ENCODE peak calls at places on chromosome 22, in nine cellular contexts. One of them, this sample, is unnamed.

GRCh38 chr22:30628491-30628890 is 7.1 kb upstream of the SLC35E4 start:
- DNase-seq in heart right ventricle: no peak
- DNase-seq in GM12878: no peak
- DNase-seq in esophagus muscularis mucosa: no peak
- DNase-seq in adrenal gland: no peak
- DNase-seq in tibial artery: no peak
- DNase-seq in body of pancreas: no peak
- DNase-seq in K562: no peak
- DNase-seq in IMR-90: no peak
- DNase-seq in this sample: no peak

GRCh38 chr22:18044548-18045271 is 20.3 kb upstream of the MICAL3 start:
- DNase-seq in heart right ventricle: peak; percentile 80
- DNase-seq in GM12878: no peak
- DNase-seq in esophagus muscularis mucosa: no peak
- DNase-seq in adrenal gland: peak; percentile 93
- DNase-seq in tibial artery: no peak
- DNase-seq in body of pancreas: peak; percentile 79
- DNase-seq in K562: no peak
- DNase-seq in IMR-90: peak; percentile 63
- DNase-seq in this sample: peak; percentile 50

GRCh38 chr22:17095538-17095937 is 10.7 kb downstream of the IL17RA start:
- DNase-seq in heart right ventricle: no peak
- DNase-seq in GM12878: no peak
- DNase-seq in esophagus muscularis mucosa: no peak
- DNase-seq in adrenal gland: peak; percentile 44
- DNase-seq in tibial artery: no peak
- DNase-seq in body of pancreas: no peak
- DNase-seq in K562: peak; percentile 57
- DNase-seq in IMR-90: no peak
- DNase-seq in this sample: no peak

GRCh38 chr22:44735518-44736428 is 16.6 kb upstream of the ARHGAP8 start:
- DNase-seq in heart right ventricle: peak; percentile 83
- DNase-seq in GM12878: no peak
- DNase-seq in esophagus muscularis mucosa: peak; percentile 95
- DNase-seq in adrenal gland: peak; percentile 86
- DNase-seq in tibial artery: peak; percentile 65
- DNase-seq in body of pancreas: peak; percentile 81
- DNase-seq in K562: peak; percentile 76
- DNase-seq in IMR-90: peak; percentile 41
- DNase-seq in this sample: peak; percentile 89

GRCh38 chr22:28907311-28908008 is 24.1 kb downstream of the ZNRF3 start:
- DNase-seq in heart right ventricle: no peak
- DNase-seq in GM12878: peak; percentile 89
- DNase-seq in esophagus muscularis mucosa: no peak
- DNase-seq in adrenal gland: peak; percentile 46
- DNase-seq in tibial artery: no peak
- DNase-seq in body of pancreas: no peak
- DNase-seq in K562: no peak
- DNase-seq in IMR-90: peak; percentile 16
- DNase-seq in this sample: no peak

GRCh38 chr22:48744967-48745841 is 1082.5 kb downstream of the BRD1 start:
- DNase-seq in heart right ventricle: no peak
- DNase-seq in GM12878: no peak
- DNase-seq in esophagus muscularis mucosa: peak; percentile 86
- DNase-seq in adrenal gland: peak; percentile 29
- DNase-seq in tibial artery: peak; percentile 11
- DNase-seq in body of pancreas: no peak
- DNase-seq in K562: no peak
- DNase-seq in IMR-90: no peak
- DNase-seq in this sample: peak; percentile 11

GRCh38 chr22:25930710-25931353 is 188.8 kb downstream of the MYO18B start:
- DNase-seq in heart right ventricle: no peak
- DNase-seq in GM12878: no peak
- DNase-seq in esophagus muscularis mucosa: no peak
- DNase-seq in adrenal gland: peak; percentile 60
- DNase-seq in tibial artery: no peak
- DNase-seq in body of pancreas: no peak
- DNase-seq in K562: no peak
- DNase-seq in IMR-90: no peak
- DNase-seq in this sample: no peak

GRCh38 chr22:26636296-26636695 is 14.5 kb downstream of the CRYBA4 start:
- DNase-seq in heart right ventricle: no peak
- DNase-seq in GM12878: no peak
- DNase-seq in esophagus muscularis mucosa: no peak
- DNase-seq in adrenal gland: no peak
- DNase-seq in tibial artery: no peak
- DNase-seq in body of pancreas: no peak
- DNase-seq in K562: no peak
- DNase-seq in IMR-90: no peak
- DNase-seq in this sample: no peak

GRCh38 chr22:29022101-29022817 is 39.4 kb downstream of the C22orf31 start:
- DNase-seq in heart right ventricle: no peak
- DNase-seq in GM12878: peak; percentile 39
- DNase-seq in esophagus muscularis mucosa: no peak
- DNase-seq in adrenal gland: no peak
- DNase-seq in tibial artery: no peak
- DNase-seq in body of pancreas: no peak
- DNase-seq in K562: no peak
- DNase-seq in IMR-90: no peak
- DNase-seq in this sample: no peak

GRCh38 chr22:46390652-46391301 is 55.3 kb downstream of the TRMU start:
- DNase-seq in heart right ventricle: peak; percentile 71
- DNase-seq in GM12878: no peak
- DNase-seq in esophagus muscularis mucosa: no peak
- DNase-seq in adrenal gland: peak; percentile 83
- DNase-seq in tibial artery: peak; percentile 44
- DNase-seq in body of pancreas: peak; percentile 91
- DNase-seq in K562: peak; percentile 39
- DNase-seq in IMR-90: peak; percentile 65
- DNase-seq in this sample: no peak

GRCh38 chr22:36616682-36617081 is 86.9 kb downstream of the CACNG2 start:
- DNase-seq in heart right ventricle: no peak
- DNase-seq in GM12878: no peak
- DNase-seq in esophagus muscularis mucosa: no peak
- DNase-seq in adrenal gland: no peak
- DNase-seq in tibial artery: no peak
- DNase-seq in body of pancreas: no peak
- DNase-seq in K562: no peak
- DNase-seq in IMR-90: no peak
- DNase-seq in this sample: no peak

GRCh38 chr22:38172016-38172431 is 9.6 kb downstream of the PLA2G6 start:
- DNase-seq in heart right ventricle: no peak
- DNase-seq in GM12878: no peak
- DNase-seq in esophagus muscularis mucosa: no peak
- DNase-seq in adrenal gland: no peak
- DNase-seq in tibial artery: no peak
- DNase-seq in body of pancreas: no peak
- DNase-seq in K562: no peak
- DNase-seq in IMR-90: peak; percentile 51
- DNase-seq in this sample: no peak

GRCh38 chr22:24421428-24421931 is 5.9 kb upstream of the ADORA2A start:
- DNase-seq in heart right ventricle: no peak
- DNase-seq in GM12878: no peak
- DNase-seq in esophagus muscularis mucosa: no peak
- DNase-seq in adrenal gland: no peak
- DNase-seq in tibial artery: no peak
- DNase-seq in body of pancreas: no peak
- DNase-seq in K562: peak; percentile 45
- DNase-seq in IMR-90: no peak
- DNase-seq in this sample: no peak

GRCh38 chr22:23763579-23764331 is 965 bp downstream of the C22orf15 start:
- DNase-seq in heart right ventricle: peak; percentile 59
- DNase-seq in GM12878: no peak
- DNase-seq in esophagus muscularis mucosa: no peak
- DNase-seq in adrenal gland: no peak
- DNase-seq in tibial artery: no peak
- DNase-seq in body of pancreas: no peak
- DNase-seq in K562: peak; percentile 29
- DNase-seq in IMR-90: no peak
- DNase-seq in this sample: no peak

GRCh38 chr22:43541462-43542407 is 129.9 kb downstream of the MPPED1 start:
- DNase-seq in heart right ventricle: no peak
- DNase-seq in GM12878: no peak
- DNase-seq in esophagus muscularis mucosa: no peak
- DNase-seq in adrenal gland: peak; percentile 21
- DNase-seq in tibial artery: no peak
- DNase-seq in body of pancreas: no peak
- DNase-seq in K562: no peak
- DNase-seq in IMR-90: no peak
- DNase-seq in this sample: no peak

GRCh38 chr22:17780741-17781318 is 6.6 kb upstream of the BID start:
- DNase-seq in heart right ventricle: no peak
- DNase-seq in GM12878: no peak
- DNase-seq in esophagus muscularis mucosa: no peak
- DNase-seq in adrenal gland: no peak
- DNase-seq in tibial artery: no peak
- DNase-seq in body of pancreas: no peak
- DNase-seq in K562: no peak
- DNase-seq in IMR-90: no peak
- DNase-seq in this sample: no peak

GRCh38 chr22:36536717-36537116 is 7.8 kb upstream of the EIF3D start:
- DNase-seq in heart right ventricle: no peak
- DNase-seq in GM12878: no peak
- DNase-seq in esophagus muscularis mucosa: no peak
- DNase-seq in adrenal gland: no peak
- DNase-seq in tibial artery: no peak
- DNase-seq in body of pancreas: no peak
- DNase-seq in K562: no peak
- DNase-seq in IMR-90: no peak
- DNase-seq in this sample: no peak

GRCh38 chr22:22818861-22819855 is 68.5 kb upstream of the IGLL5 start:
- DNase-seq in heart right ventricle: no peak
- DNase-seq in GM12878: peak; percentile 47
- DNase-seq in esophagus muscularis mucosa: peak; percentile 90
- DNase-seq in adrenal gland: no peak
- DNase-seq in tibial artery: no peak
- DNase-seq in body of pancreas: no peak
- DNase-seq in K562: no peak
- DNase-seq in IMR-90: no peak
- DNase-seq in this sample: no peak

GRCh38 chr22:29769723-29770321 is 2.7 kb downstream of the UQCR10 start:
- DNase-seq in heart right ventricle: no peak
- DNase-seq in GM12878: no peak
- DNase-seq in esophagus muscularis mucosa: no peak
- DNase-seq in adrenal gland: no peak
- DNase-seq in tibial artery: no peak
- DNase-seq in body of pancreas: no peak
- DNase-seq in K562: no peak
- DNase-seq in IMR-90: no peak
- DNase-seq in this sample: no peak

GRCh38 chr22:36722055-36722454 is 18.5 kb upstream of the CACNG2 start:
- DNase-seq in heart right ventricle: no peak
- DNase-seq in GM12878: no peak
- DNase-seq in esophagus muscularis mucosa: no peak
- DNase-seq in adrenal gland: no peak
- DNase-seq in tibial artery: no peak
- DNase-seq in body of pancreas: no peak
- DNase-seq in K562: no peak
- DNase-seq in IMR-90: no peak
- DNase-seq in this sample: no peak

GRCh38 chr22:23226497-23226850 is 46.2 kb downstream of the BCR start:
- DNase-seq in heart right ventricle: no peak
- DNase-seq in GM12878: no peak
- DNase-seq in esophagus muscularis mucosa: no peak
- DNase-seq in adrenal gland: no peak
- DNase-seq in tibial artery: no peak
- DNase-seq in body of pancreas: no peak
- DNase-seq in K562: no peak
- DNase-seq in IMR-90: no peak
- DNase-seq in this sample: no peak

GRCh38 chr22:38186429-38186828 is 4.8 kb upstream of the PLA2G6 start:
- DNase-seq in heart right ventricle: no peak
- DNase-seq in GM12878: no peak
- DNase-seq in esophagus muscularis mucosa: no peak
- DNase-seq in adrenal gland: no peak
- DNase-seq in tibial artery: no peak
- DNase-seq in body of pancreas: no peak
- DNase-seq in K562: no peak
- DNase-seq in IMR-90: no peak
- DNase-seq in this sample: no peak

DNA sequence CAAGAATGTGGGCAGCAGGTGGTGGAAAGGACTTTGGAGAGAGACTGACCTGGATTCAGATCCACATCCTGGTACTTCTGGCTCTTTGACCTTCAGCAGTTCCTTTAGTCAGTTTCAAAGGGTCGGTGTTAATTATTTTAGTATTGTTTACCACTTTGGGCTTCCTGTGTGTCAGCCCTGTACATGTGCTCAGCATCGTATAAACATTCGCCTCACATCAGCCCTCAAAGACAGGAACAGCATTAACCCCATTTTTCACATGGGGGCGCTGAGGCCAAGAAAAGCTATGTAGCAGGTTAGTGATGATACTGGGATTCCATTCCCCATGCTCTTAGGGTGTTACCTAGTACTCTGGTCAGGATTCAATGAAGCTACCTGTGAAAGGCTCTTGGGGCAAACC is 72.1 kb upstream of the YWHAH start:
- DNase-seq in heart right ventricle: no peak
- DNase-seq in GM12878: no peak
- DNase-seq in esophagus muscularis mucosa: no peak
- DNase-seq in adrenal gland: peak; percentile 57
- DNase-seq in tibial artery: no peak
- DNase-seq in body of pancreas: no peak
- DNase-seq in K562: peak; percentile 39
- DNase-seq in IMR-90: no peak
- DNase-seq in this sample: no peak
- TF ChIP-seq CTCF in heart right ventricle: no peak
- TF ChIP-seq CTCF in GM12878: peak; percentile 30
- TF ChIP-seq CTCF in esophagus muscularis mucosa: no peak
- TF ChIP-seq CTCF in adrenal gland: no peak
- TF ChIP-seq CTCF in tibial artery: no peak
- TF ChIP-seq CTCF in body of pancreas: no peak
- TF ChIP-seq CTCF in K562: peak; percentile 74
- TF ChIP-seq CTCF in IMR-90: no peak
- TF ChIP-seq CTCF in this sample: no peak

GRCh38 chr22:20530368-20531153 is 23.2 kb downstream of the MED15 start:
- DNase-seq in heart right ventricle: no peak
- DNase-seq in GM12878: no peak
- DNase-seq in esophagus muscularis mucosa: no peak
- DNase-seq in adrenal gland: peak; percentile 90
- DNase-seq in tibial artery: no peak
- DNase-seq in body of pancreas: no peak
- DNase-seq in K562: no peak
- DNase-seq in IMR-90: peak; percentile 83
- DNase-seq in this sample: no peak
- H3K4me1 ChIP-seq in heart right ventricle: peaks cover 42% of the 10 kb centered on the region
- H3K4me1 ChIP-seq in GM12878: no peaks in the 10 kb centered on the region
- H3K4me1 ChIP-seq in esophagus muscularis mucosa: peaks cover 74% of the 10 kb centered on the region
- H3K4me1 ChIP-seq in adrenal gland: peaks cover 57% of the 10 kb centered on the region
- H3K4me1 ChIP-seq in tibial artery: peaks cover 53% of the 10 kb centered on the region
- H3K4me1 ChIP-seq in body of pancreas: peaks cover 23% of the 10 kb centered on the region
- H3K4me1 ChIP-seq in K562: peaks cover 52% of the 10 kb centered on the region
- H3K4me1 ChIP-seq in IMR-90: peaks cover 50% of the 10 kb centered on the region
- H3K4me1 ChIP-seq in this sample: peaks cover 24% of the 10 kb centered on the region

GRCh38 chr22:41971431-41971830 is 2.2 kb downstream of the SEPTIN3 start:
- DNase-seq in heart right ventricle: no peak
- DNase-seq in GM12878: no peak
- DNase-seq in esophagus muscularis mucosa: no peak
- DNase-seq in adrenal gland: no peak
- DNase-seq in tibial artery: no peak
- DNase-seq in body of pancreas: no peak
- DNase-seq in K562: no peak
- DNase-seq in IMR-90: no peak
- DNase-seq in this sample: no peak
- H3K27ac ChIP-seq in heart right ventricle: no peak overlapping the region
- H3K27ac ChIP-seq in GM12878: no peak overlapping the region
- H3K27ac ChIP-seq in esophagus muscularis mucosa: no peak overlapping the region
- H3K27ac ChIP-seq in adrenal gland: no peak overlapping the region
- H3K27ac ChIP-seq in tibial artery: no peak overlapping the region
- H3K27ac ChIP-seq in body of pancreas: no peak overlapping the region
- H3K27ac ChIP-seq in K562: no peak overlapping the region
- H3K27ac ChIP-seq in IMR-90: no peak overlapping the region
- H3K27ac ChIP-seq in this sample: no peak overlapping the region

GRCh38 chr22:50001388-50002231 is 11.0 kb downstream of the IL17REL start:
- DNase-seq in heart right ventricle: no peak
- DNase-seq in GM12878: no peak
- DNase-seq in esophagus muscularis mucosa: no peak
- DNase-seq in adrenal gland: no peak
- DNase-seq in tibial artery: no peak
- DNase-seq in body of pancreas: no peak
- DNase-seq in K562: no peak
- DNase-seq in IMR-90: no peak
- DNase-seq in this sample: no peak
- TF ChIP-seq CTCF in heart right ventricle: no peak
- TF ChIP-seq CTCF in GM12878: no peak
- TF ChIP-seq CTCF in esophagus muscularis mucosa: no peak
- TF ChIP-seq CTCF in adrenal gland: no peak
- TF ChIP-seq CTCF in tibial artery: no peak
- TF ChIP-seq CTCF in body of pancreas: no peak
- TF ChIP-seq CTCF in K562: no peak
- TF ChIP-seq CTCF in IMR-90: no peak
- TF ChIP-seq CTCF in this sample: no peak